ENCODE peak calls at places on chromosomes 2 and 18, in ten cellular contexts. O is stomach, X is endothelial cell of umbilical vein, Z is GM23338, J is HepG2, A is sigmoid colon, G is Panc1, Q is vagina, R is transverse colon, C is GM12878. T is an unnamed sample. For H3K4me1, the result is how much of the 10 kb centered on the place peaks cover.

GRCh38 chr2:27448381-27448780 is 6.2 kb downstream of the KRTCAP3 start:
- DNase-seq in Z (no peak), A (no peak), R (no peak), G (no peak), X (no peak), Q (no peak), J (no peak), O (no peak), C (no peak), T (no peak)

GRCh38 chr18:25921677-25922421 is 168.6 kb downstream of the SS18 start:
- DNase-seq in C (peak), Q (no peak), Z (peak), O (peak), J (peak), X (peak), G (peak), A (no peak), R (peak), T (peak)

GRCh38 chr2:32264422-32265149 is at the start of gene NLRC4:
- DNase-seq in R (no peak), C (no peak), G (no peak), O (no peak), J (no peak), A (no peak), X (no peak), Z (no peak), Q (no peak), T (no peak)

GRCh38 chr18:24078391-24078790 is 60.5 kb upstream of the CABYR start:
- DNase-seq in G (no peak), O (no peak), X (no peak), J (no peak), Z (no peak), Q (no peak), A (no peak), R (no peak), C (no peak), T (no peak)

GRCh38 chr2:176056411-176056810 is 27.4 kb downstream of the EVX2 start:
- DNase-seq in C (no peak), G (no peak), Q (no peak), J (no peak), A (no peak), O (no peak), Z (no peak), R (no peak), X (no peak), T (no peak)

GRCh38 chr2:241870081-241870541 is 582 bp downstream of the RTP5 start:
- DNase-seq in G (no peak), J (no peak), Z (no peak), X (no peak), Q (no peak), A (no peak), C (no peak), O (no peak), R (no peak), T (no peak)

GRCh38 chr2:7913956-7914355 is 767.9 kb upstream of the ID2 start:
- DNase-seq in C (no peak), R (no peak), G (no peak), O (no peak), Q (no peak), Z (no peak), A (no peak), J (no peak), X (no peak), T (no peak)

GRCh38 chr2:226862623-226863022 is 26.8 kb downstream of the RHBDD1 start:
- DNase-seq in Z (no peak), O (no peak), C (peak), R (no peak), G (no peak), A (no peak), X (no peak), J (no peak), Q (no peak), T (no peak)

GRCh38 chr2:181300600-181301291 is 156.4 kb upstream of the ITGA4 start:
- DNase-seq in G (no peak), Q (no peak), J (no peak), Z (no peak), O (no peak), C (no peak), X (no peak), A (no peak), R (no peak), T (no peak)

GRCh38 chr2:207274541-207274940 is 108.8 kb upstream of the KLF7 start:
- DNase-seq in Z (no peak), C (no peak), G (no peak), A (no peak), Q (no peak), X (peak), J (no peak), R (no peak), O (no peak), T (no peak)

GRCh38 chr2:54712516-54712915 is 10.9 kb upstream of the EML6 start:
- DNase-seq in Z (no peak), Q (no peak), J (no peak), R (no peak), A (no peak), C (no peak), G (no peak), O (no peak), X (no peak), T (no peak)

GRCh38 chr2:54706622-54707021 is 16.8 kb upstream of the EML6 start:
- DNase-seq in Q (no peak), A (no peak), X (no peak), G (no peak), C (no peak), Z (no peak), O (no peak), J (peak), R (no peak), T (no peak)

GRCh38 chr2:54708584-54709340 is 14.7 kb upstream of the EML6 start:
- DNase-seq in R (peak), A (peak), Q (no peak), Z (peak), X (peak), J (no peak), G (no peak), C (no peak), O (peak), T (peak)

GRCh38 chr2:54710216-54710615 is 13.2 kb upstream of the EML6 start:
- DNase-seq in R (no peak), A (no peak), Q (no peak), O (no peak), J (no peak), X (no peak), C (no peak), Z (no peak), G (no peak), T (no peak)

GRCh38 chr2:54709341-54709809 is 14.1 kb upstream of the EML6 start:
- DNase-seq in O (peak), Q (no peak), C (no peak), J (no peak), Z (peak), G (no peak), X (peak), A (no peak), R (peak), T (peak)
- H3K4me3 ChIP-seq in O (peak), Q (peak), C (peak), J (no peak), Z (peak), G (peak), X (no peak), A (peak), R (peak), T (peak)

GRCh38 chr2:23918837-23919489 is 8.0 kb downstream of the ATAD2B start:
- DNase-seq in X (no peak), C (no peak), Q (no peak), Z (no peak), A (no peak), R (no peak), G (no peak), J (no peak), O (no peak), T (no peak)
- H3K4me1 ChIP-seq in X (under half), C (under half), Q (half or more), Z (under half), A (under half), R (under half), G (under half), J (half or more), O (half or more), T (under half)

GRCh38 chr2:85273732-85274731 is 53.8 kb downstream of the TGOLN2 start:
- DNase-seq in G (no peak), C (no peak), Q (no peak), A (peak), J (peak), X (peak), R (peak), Z (no peak), O (no peak), T (no peak)
- TF ChIP-seq POLR2AphosphoS5 in G (no peak), C (no peak), Q (no peak), A (no peak), J (no peak), X (no peak), R (peak), Z (no peak), O (peak), T (peak)

GRCh38 chr2:187581125-187581896 is 27.1 kb upstream of the TFPI start:
- DNase-seq in Z (peak), C (no peak), Q (no peak), R (no peak), J (peak), X (peak), G (peak), O (no peak), A (no peak), T (no peak)
- H3K4me3 ChIP-seq in Z (no peak), C (no peak), Q (peak), R (no peak), J (peak), X (no peak), G (peak), O (peak), A (peak), T (no peak)

GRCh38 chr18:10558243-10558966 is 32.6 kb downstream of the NAPG start:
- DNase-seq in O (no peak), Q (no peak), X (no peak), J (no peak), C (no peak), R (no peak), A (no peak), G (no peak), Z (no peak), T (peak)

GRCh38 chr18:10560457-10561045 is 34.7 kb downstream of the NAPG start:
- DNase-seq in R (peak), X (peak), J (peak), O (peak), C (peak), Z (peak), A (peak), G (peak), Q (no peak), T (peak)

GRCh38 chr18:10557085-10557677 is 31.4 kb downstream of the NAPG start:
- DNase-seq in Q (no peak), R (no peak), G (no peak), Z (no peak), A (no peak), X (no peak), J (no peak), C (no peak), O (no peak), T (no peak)

GRCh38 chr18:10559566-10560456 is 34.0 kb downstream of the NAPG start:
- DNase-seq in Z (no peak), O (no peak), C (peak), R (no peak), G (no peak), X (peak), A (peak), Q (no peak), J (no peak), T (no peak)

GRCh38 chr18:10558967-10559298 is 33.1 kb downstream of the NAPG start:
- DNase-seq in X (no peak), A (no peak), O (no peak), G (no peak), R (no peak), J (no peak), C (no peak), Z (no peak), Q (no peak), T (no peak)
- H3K4me1 ChIP-seq in X (under half), A (under half), O (under half), G (under half), R (under half), J (under half), C (under half), Z (under half), Q (under half), T (under half)

GRCh38 chr2:235511751-235512698 is 18.2 kb downstream of the AGAP1 start:
- DNase-seq in Q (no peak), R (peak), O (no peak), Z (no peak), J (no peak), C (no peak), X (no peak), G (no peak), A (no peak), T (no peak)

GRCh38 chr2:235512699-235513053 is 18.8 kb downstream of the AGAP1 start:
- DNase-seq in J (no peak), A (no peak), Z (no peak), Q (no peak), C (no peak), O (no peak), X (no peak), R (peak), G (no peak), T (no peak)

GRCh38 chr2:235510305-235510704 is 16.5 kb downstream of the AGAP1 start:
- DNase-seq in G (no peak), Z (no peak), C (no peak), Q (no peak), O (no peak), A (no peak), R (peak), X (no peak), J (peak), T (no peak)

GRCh38 chr2:235508371-235509160 is 14.7 kb downstream of the AGAP1 start:
- DNase-seq in J (no peak), O (no peak), X (no peak), Q (no peak), R (peak), A (no peak), C (no peak), G (no peak), Z (no peak), T (no peak)

GRCh38 chr2:235511187-235511661 is 17.4 kb downstream of the AGAP1 start:
- DNase-seq in J (peak), Q (no peak), G (no peak), Z (no peak), C (no peak), X (peak), O (no peak), R (peak), A (no peak), T (no peak)
- TF ChIP-seq POLR2AphosphoS5 in J (no peak), Q (no peak), G (no peak), Z (no peak), C (no peak), X (no peak), O (peak), R (peak), A (no peak), T (no peak)

DNA sequence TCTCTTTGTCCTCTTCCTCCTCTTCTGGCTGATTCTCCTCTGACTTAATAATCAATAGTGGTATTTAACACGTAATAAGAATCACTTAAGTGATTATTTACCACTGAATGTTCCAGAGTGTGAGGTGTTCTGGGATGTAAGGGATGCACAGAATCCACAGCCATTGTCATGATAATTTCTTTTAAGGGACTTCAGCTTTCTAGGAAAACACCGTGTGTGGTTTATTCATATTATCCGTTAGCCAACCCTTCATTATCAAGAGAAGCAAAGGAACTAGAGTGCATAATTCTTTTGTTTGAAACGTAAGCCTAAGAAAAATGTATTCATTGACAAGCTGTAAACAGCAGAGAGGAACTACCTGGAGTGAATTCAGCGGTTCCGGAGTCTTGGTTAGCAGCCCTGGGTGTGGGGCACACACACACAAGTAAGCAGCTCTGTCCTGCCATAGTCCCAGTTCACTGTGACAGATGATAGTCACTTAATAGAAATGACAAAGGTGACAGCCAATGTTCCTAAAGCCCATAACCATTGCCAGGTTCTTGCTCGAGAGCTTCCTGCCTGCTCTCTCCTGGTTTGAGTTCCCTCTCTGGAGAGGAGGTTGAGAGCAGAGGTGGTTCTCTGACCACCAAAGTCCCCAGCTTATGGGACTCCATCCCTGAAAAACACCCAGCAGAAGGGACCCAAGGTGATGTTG is 101.9 kb downstream of the ACOXL start:
- DNase-seq in C (no peak), Q (no peak), O (no peak), R (no peak), J (no peak), X (no peak), A (no peak), G (no peak), Z (peak), T (no peak)
- H3K4me3 ChIP-seq in C (no peak), Q (no peak), O (no peak), R (no peak), J (no peak), X (no peak), A (no peak), G (no peak), Z (peak), T (no peak)

GRCh38 chr18:13285874-13286273 is 67.3 kb downstream of the LDLRAD4 start:
- DNase-seq in C (no peak), G (no peak), Z (no peak), J (no peak), Q (no peak), O (no peak), X (peak), R (no peak), A (no peak), T (no peak)
- H3K4me1 ChIP-seq in C (under half), G (under half), Z (under half), J (under half), Q (under half), O (under half), X (under half), R (under half), A (under half), T (under half)